ENCODE peak calls at places on chromosome 19, in five cellular contexts. H is breast epithelium, A is stomach, G is thyroid gland, T is vagina. D is an unnamed sample. For H3K4me1, the result is how much of the 10 kb centered on the place peaks cover.

GRCh38 chr19:41577833-41578232 is 1.9 kb downstream of the CEACAM21 start:
- DNase-seq in T (no peak), A (no peak), H (no peak), G (no peak), D (no peak)

GRCh38 chr19:37691881-37692504 is 27.6 kb downstream of the ZNF607 start:
- DNase-seq in G (peak), A (peak), T (peak), H (peak), D (peak)

GRCh38 chr19:44746946-44747738 is 1.4 kb upstream of the BCL3 start:
- DNase-seq in G (peak), A (peak), T (peak), H (peak), D (peak)

GRCh38 chr19:55118401-55118991 is 1.1 kb upstream of the PPP1R12C start:
- DNase-seq in H (no peak), G (peak), T (no peak), A (no peak), D (peak)

GRCh38 chr19:14097532-14098151 is 7.1 kb upstream of the SAMD1 start:
- DNase-seq in H (no peak), A (no peak), T (no peak), G (no peak), D (no peak)

GRCh38 chr19:43799502-43800142 is 2.6 kb downstream of the LYPD5 start:
- DNase-seq in A (no peak), H (no peak), T (no peak), G (no peak), D (no peak)

GRCh38 chr19:45424191-45425058 is 708 bp upstream of the ERCC1 start:
- DNase-seq in H (no peak), A (peak), T (no peak), G (peak), D (peak)

GRCh38 chr19:42191855-42192254 is 25.6 kb downstream of the DEDD2 start:
- DNase-seq in A (peak), H (no peak), G (no peak), T (no peak), D (no peak)

GRCh38 chr19:14529254-14530004 is at the start of gene TECR:
- DNase-seq in A (peak), G (peak), H (peak), T (peak), D (peak)

GRCh38 chr19:10884273-10884672 is 12.9 kb downstream of the CARM1 start:
- DNase-seq in G (no peak), T (no peak), A (no peak), H (no peak), D (no peak)

GRCh38 chr19:11560404-11560988 is 1.5 kb upstream of the ELOF1 start:
- DNase-seq in A (peak), T (no peak), G (peak), H (no peak), D (peak)

GRCh38 chr19:27660428-27660827 is 1552.5 kb downstream of the UQCRFS1 start:
- DNase-seq in H (no peak), A (no peak), T (no peak), G (no peak), D (no peak)

DNA sequence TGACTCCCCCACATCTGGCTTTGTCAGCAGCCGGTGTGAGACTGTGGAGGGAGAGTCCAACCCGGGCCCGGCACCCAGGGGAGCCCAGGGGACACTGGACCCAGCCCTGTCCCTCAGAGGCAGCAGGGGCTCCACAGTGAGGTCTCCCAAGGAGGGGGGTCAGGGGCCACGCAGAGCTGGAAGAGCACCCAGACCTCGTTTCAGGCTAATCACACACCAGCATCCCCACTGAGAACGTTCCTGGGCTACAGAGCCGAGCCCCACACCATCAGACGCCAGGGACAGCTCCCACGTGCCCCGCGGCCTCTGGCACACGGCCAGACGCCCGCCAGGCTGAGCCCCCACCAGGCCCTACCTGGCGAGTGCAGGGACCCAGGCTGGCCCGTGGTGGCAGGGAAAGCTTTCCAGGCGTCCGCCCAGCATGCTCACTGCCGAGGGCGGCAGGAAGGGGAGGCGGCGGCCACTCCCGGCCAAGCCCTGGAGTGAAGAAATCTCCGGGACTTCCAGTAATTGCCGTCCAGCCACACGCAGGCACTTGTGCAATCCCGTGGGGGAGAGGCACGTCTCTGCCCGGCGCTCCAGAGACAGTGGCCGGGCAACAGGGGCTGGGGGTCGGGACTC is 19.2 kb downstream of the SBNO2 start:
- DNase-seq in H (peak), T (no peak), G (peak), A (peak), D (peak)
- H3K4me1 ChIP-seq in H (under half), T (half or more), G (under half), A (half or more), D (under half)

GRCh38 chr19:58546131-58546530 is 2.3 kb downstream of the TRIM28 start:
- DNase-seq in A (no peak), H (no peak), G (no peak), T (no peak), D (no peak)

GRCh38 chr19:58547323-58548312 is 3.8 kb downstream of the TRIM28 start:
- DNase-seq in T (no peak), H (no peak), A (no peak), G (no peak), D (no peak)

GRCh38 chr19:58544591-58545285 is 874 bp downstream of the TRIM28 start:
- DNase-seq in G (peak), H (no peak), A (no peak), T (peak), D (peak)

GRCh38 chr19:58545286-58546068 is 1.6 kb downstream of the TRIM28 start:
- DNase-seq in H (no peak), G (no peak), T (peak), A (no peak), D (no peak)

DNA sequence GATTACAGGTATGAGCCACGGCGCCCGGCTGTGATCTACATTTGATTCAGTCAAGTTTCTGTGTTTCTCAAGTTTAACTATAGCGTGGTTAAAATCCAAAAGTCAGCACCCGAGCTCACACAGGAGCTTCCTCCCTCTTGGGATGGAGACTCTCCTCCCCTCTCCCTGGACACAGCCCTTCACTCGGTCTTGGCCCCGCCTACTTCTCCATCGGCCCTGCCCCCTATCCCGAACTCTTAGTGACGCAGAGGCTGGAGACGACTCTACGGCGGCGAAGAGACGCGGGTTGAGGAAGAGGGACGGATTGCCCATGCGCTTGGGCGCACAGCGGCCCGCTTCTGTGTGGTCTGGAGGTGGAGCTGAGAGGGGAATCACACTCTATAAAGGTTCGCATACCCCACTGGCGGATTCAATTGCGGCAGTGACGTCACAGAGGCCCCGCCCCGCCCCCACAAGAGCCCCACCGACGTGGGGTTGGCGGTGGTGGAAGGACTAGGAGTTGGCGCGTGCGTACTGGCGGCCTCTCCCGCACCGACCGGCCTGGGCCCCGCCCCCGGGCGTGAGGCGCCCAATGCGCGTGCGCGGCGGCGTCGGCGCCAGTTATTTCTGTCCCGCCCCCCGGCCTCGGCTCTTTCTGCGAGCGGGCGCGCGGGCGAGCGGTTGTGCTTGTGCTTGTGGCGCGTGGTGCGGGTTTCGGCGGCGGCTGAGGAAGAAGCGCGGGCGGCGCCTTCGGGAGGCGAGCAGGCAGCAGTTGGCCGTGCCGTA is at the start of gene TRIM28:
- DNase-seq in A (peak), G (peak), H (peak), T (peak), D (peak)
- TF ChIP-seq POLR2A in A (no peak), G (peak), H (peak), T (peak), D (peak)

DNA sequence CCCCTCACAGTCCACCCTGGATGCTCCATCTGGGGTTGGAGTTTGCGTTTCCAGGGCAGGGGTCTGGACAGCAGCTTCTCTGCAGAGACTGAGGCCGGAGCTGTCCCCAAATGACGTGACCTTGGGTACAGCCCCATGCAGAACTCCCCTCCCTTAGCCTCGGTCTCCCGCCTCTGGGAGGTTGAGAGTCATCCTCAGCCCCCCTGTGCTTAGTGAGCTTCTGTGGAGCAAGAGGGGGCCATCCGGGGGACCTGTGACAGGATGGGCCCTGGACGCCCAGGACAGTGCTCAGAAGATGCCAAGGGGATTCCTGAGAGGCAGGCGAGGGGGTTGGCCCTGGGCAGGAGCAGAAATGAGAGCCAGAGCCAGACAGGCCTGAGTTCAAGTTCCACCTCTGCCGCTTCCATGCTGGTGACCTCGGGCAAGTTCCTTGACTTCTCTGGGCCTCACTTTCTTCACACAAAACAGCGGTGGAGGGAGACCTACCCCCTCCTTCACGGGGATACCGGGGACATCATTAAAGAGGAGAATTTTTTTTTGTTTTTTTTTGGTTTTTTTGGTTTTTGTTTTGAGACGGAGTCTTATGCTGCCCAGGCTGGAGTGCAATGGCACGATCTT is 20.3 kb downstream of the SMIM24 start:
- DNase-seq in G (no peak), T (no peak), A (no peak), H (no peak), D (no peak)
- H3K4me1 ChIP-seq in G (under half), T (under half), A (half or more), H (under half), D (under half)

DNA sequence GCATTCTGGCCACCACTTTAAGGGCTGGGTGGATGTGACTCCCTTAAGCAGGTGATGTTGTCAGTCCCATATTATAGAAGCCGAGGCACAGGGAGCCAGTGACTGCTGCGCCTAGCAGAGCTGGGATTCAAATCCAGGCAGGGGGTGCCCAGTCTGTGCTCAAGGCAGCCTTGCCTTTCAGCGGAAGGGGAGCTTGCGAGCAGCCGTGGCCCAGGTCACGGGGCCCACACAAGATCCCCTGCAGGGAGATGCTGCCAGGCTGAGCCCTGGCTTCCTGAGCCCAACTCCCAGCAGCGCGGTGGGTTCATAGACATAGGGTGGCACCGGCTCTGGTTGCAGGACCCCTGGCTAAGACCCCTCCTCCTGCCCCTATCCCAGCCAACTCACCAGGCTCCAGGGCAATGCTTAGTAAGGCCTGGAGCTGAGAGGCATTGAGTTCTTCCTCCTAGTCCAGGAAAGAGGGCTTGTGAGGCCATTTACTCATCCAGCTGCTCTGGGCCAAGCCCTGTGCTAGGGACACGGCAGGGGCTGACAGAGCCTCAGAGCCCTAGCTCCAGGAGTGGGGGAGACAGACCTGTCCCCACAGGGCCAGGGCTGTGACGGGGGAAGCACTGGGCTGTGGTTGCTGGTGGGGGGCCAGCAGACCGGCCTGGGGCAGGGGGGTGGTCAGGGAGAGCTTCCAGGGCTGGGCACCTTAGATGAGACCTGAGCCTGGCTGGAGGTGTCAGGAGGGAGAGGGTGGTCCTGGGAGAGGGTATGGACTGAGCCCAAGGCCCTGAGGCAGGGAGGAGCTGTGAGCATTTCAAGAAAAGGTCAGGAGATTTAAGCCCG is 9.6 kb downstream of the CAPN12 start:
- DNase-seq in H (peak), A (peak), T (no peak), G (no peak), D (no peak)
- TF ChIP-seq POLR2A in H (no peak), A (no peak), T (no peak), G (no peak), D (no peak)

DNA sequence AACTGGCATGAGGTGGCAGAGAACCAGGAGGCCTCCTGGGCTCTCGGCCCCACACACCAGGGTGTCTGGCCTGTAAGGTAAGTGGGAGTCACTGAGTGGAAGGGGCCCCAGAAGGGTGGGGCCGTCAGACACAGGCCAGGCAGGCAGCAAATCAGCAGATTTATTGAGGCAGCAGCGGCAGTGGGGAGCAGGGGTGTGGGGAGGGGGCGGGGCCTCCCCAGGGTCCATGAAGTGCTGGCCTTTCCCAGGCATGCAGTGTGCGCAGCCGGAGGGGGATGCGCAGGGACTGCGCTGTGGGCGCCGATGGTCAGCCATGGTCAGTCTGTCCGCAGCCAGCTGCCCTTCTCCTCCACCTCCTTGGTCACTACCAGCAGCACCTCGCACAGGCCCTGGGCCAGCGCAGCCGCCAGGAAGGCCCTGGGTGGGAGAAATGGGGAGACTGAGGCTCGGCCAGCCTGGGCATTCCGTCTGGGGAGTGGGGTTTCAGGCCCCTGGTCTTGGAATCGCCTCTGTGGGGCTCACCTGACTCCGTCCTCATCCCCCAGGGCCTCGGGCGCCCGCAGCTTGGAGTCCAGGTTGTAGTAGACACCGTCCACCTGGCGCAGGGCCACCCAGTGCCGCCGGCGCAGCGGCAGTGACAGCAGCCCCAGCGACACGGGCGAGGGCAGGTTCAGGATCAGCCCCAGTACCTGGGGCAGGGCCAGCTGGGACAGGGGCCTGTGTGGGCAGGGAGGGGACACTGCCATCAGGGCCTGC is 5.0 kb downstream of the JOSD2 start:
- DNase-seq in T (no peak), A (no peak), H (no peak), G (no peak), D (no peak)
- H3K4me1 ChIP-seq in T (under half), A (under half), H (under half), G (under half), D (under half)

DNA sequence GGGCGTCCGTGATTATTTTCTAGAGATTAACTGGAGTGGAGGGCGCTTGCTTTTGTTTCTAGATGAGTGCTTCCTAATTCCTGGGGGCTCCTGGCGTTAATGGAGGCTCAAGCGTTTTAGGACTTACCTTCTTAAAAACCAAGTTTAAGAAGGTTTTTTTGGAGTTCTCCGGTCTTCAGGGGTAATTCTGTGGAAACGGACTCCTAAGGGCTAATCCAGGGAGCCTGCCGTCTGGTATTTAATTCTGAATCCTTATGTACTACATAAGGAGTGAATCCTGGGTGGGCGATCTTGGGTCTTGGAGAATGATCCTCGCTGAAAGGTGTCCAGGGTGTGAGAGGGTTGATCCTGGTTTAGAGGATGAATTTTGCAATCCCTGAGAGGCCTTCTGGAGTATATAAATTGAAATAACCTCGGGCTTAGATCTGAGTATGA is 357 bp downstream of the RPS11 start:
- DNase-seq in T (no peak), H (no peak), G (no peak), A (no peak), D (no peak)
- TF ChIP-seq POLR2A in T (no peak), H (peak), G (no peak), A (no peak), D (no peak)

GRCh38 chr19:5622465-5623396 is at the start of the genes SAFB and SAFB2:
- DNase-seq in H (peak), G (peak), T (peak), A (peak), D (peak)
- H3K4me1 ChIP-seq in H (under half), G (under half), T (half or more), A (half or more), D (under half)

GRCh38 chr19:7533281-7533819 is 2.2 kb upstream of the PNPLA6 start:
- DNase-seq in T (no peak), A (peak), G (peak), H (peak), D (peak)

GRCh38 chr19:7535993-7536685 is 622 bp downstream of the PNPLA6 start:
- DNase-seq in T (no peak), H (no peak), A (no peak), G (no peak), D (no peak)

GRCh38 chr19:7533925-7534480 is 1.5 kb upstream of the PNPLA6 start:
- DNase-seq in G (peak), A (peak), H (peak), T (peak), D (peak)

GRCh38 chr19:7534531-7534980 is 961 bp upstream of the PNPLA6 start:
- DNase-seq in A (peak), G (peak), T (no peak), H (peak), D (peak)

GRCh38 chr19:7535035-7535992 is at the start of gene PNPLA6:
- DNase-seq in A (peak), G (peak), T (peak), H (peak), D (peak)
- TF ChIP-seq POLR2A in A (no peak), G (peak), T (no peak), H (peak), D (peak)

GRCh38 chr19:46435009-46435408 is 6.3 kb upstream of the PNMA8C start:
- DNase-seq in T (no peak), G (no peak), A (no peak), H (no peak), D (no peak)

GRCh38 chr19:46427518-46427917 is 1.2 kb downstream of the PNMA8C start:
- DNase-seq in A (no peak), T (no peak), H (no peak), G (no peak), D (no peak)

GRCh38 chr19:46428278-46429141 is at the start of gene PNMA8C:
- DNase-seq in G (peak), A (peak), H (peak), T (no peak), D (peak)

GRCh38 chr19:46429999-46430398 is 1.3 kb upstream of the PNMA8C start:
- DNase-seq in G (no peak), T (no peak), A (no peak), H (no peak), D (no peak)

DNA sequence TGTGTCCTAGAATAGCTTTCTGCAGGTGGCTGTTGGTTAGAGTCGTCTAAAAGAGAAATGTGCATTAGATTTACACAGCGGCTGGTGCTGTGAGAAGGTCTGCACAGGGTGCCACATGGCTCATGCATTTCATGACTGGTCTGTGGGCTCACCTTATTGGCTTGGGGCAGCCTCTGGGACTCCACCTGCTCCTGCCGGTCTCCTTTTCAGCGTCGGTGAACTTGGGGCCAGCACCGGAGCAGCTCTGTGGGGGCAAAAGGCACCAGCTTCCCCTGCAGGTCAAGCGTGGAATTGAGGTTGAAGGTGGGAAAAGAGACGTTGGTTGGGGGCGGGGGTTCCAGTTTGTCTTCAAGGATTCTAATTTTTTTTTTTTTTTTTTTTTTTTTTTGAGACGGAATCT is 3.1 kb upstream of the PNMA8C start:
- DNase-seq in A (no peak), T (no peak), G (no peak), H (no peak), D (no peak)
- H3K4me1 ChIP-seq in A (under half), T (under half), G (under half), H (under half), D (under half)

GRCh38 chr19:16377521-16377920 is 52.9 kb downstream of the KLF2 start:
- DNase-seq in H (no peak), G (no peak), T (no peak), A (no peak), D (no peak)
- TF ChIP-seq POLR2A in H (no peak), G (no peak), T (no peak), A (no peak), D (no peak)

D was measured in testis.